ENCODE peak calls at places on chromosomes 3 and 15, in ten cellular contexts. One of them, this sample, is unnamed.

GRCh38 chr3:197238842-197239241 is 59.6 kb downstream of the DLG1 start:
- DNase-seq in mesenchymal stem cell: no peak
- DNase-seq in NCI-H524: no peak
- DNase-seq in GM23248: no peak
- DNase-seq in RPMI7951: no peak
- DNase-seq in AG08396: no peak
- DNase-seq in activated effector memory CD4-positive, alpha-beta T cell treated with Interleukin-2 at 50 U/mL for 16 hours: no peak
- DNase-seq in neuronal stem cell: no peak
- DNase-seq in cerebellum: no peak
- DNase-seq in mesothelial cell of epicardium: no peak
- DNase-seq in this sample: no peak

GRCh38 chr15:81394609-81395008 is 20.6 kb upstream of the TMC3 start:
- DNase-seq in NCI-H524: no peak
- DNase-seq in RPMI7951: no peak
- DNase-seq in GM23248: no peak
- DNase-seq in neuronal stem cell: no peak
- DNase-seq in mesothelial cell of epicardium: no peak
- DNase-seq in cerebellum: no peak
- DNase-seq in mesenchymal stem cell: no peak
- DNase-seq in activated effector memory CD4-positive, alpha-beta T cell treated with Interleukin-2 at 50 U/mL for 16 hours: no peak
- DNase-seq in AG08396: no peak
- DNase-seq in this sample: no peak

GRCh38 chr3:121896823-121897222 is 2.6 kb downstream of the SLC15A2 start:
- DNase-seq in GM23248: no peak
- DNase-seq in mesenchymal stem cell: no peak
- DNase-seq in mesothelial cell of epicardium: no peak
- DNase-seq in neuronal stem cell: no peak
- DNase-seq in cerebellum: no peak
- DNase-seq in NCI-H524: no peak
- DNase-seq in AG08396: no peak
- DNase-seq in activated effector memory CD4-positive, alpha-beta T cell treated with Interleukin-2 at 50 U/mL for 16 hours: no peak
- DNase-seq in RPMI7951: no peak
- DNase-seq in this sample: no peak

GRCh38 chr3:157369712-157370447 is 66.8 kb upstream of the PTX3 start:
- DNase-seq in AG08396: no peak
- DNase-seq in NCI-H524: no peak
- DNase-seq in activated effector memory CD4-positive, alpha-beta T cell treated with Interleukin-2 at 50 U/mL for 16 hours: no peak
- DNase-seq in RPMI7951: no peak
- DNase-seq in GM23248: no peak
- DNase-seq in mesenchymal stem cell: no peak
- DNase-seq in cerebellum: no peak
- DNase-seq in neuronal stem cell: no peak
- DNase-seq in mesothelial cell of epicardium: no peak
- DNase-seq in this sample: peak

GRCh38 chr3:99683876-99684275 is 45.5 kb downstream of the COL8A1 start:
- DNase-seq in cerebellum: no peak
- DNase-seq in mesenchymal stem cell: no peak
- DNase-seq in NCI-H524: no peak
- DNase-seq in neuronal stem cell: no peak
- DNase-seq in AG08396: no peak
- DNase-seq in RPMI7951: no peak
- DNase-seq in GM23248: no peak
- DNase-seq in mesothelial cell of epicardium: no peak
- DNase-seq in activated effector memory CD4-positive, alpha-beta T cell treated with Interleukin-2 at 50 U/mL for 16 hours: no peak
- DNase-seq in this sample: no peak

GRCh38 chr15:99076555-99077308 is 28.1 kb upstream of the SYNM start:
- DNase-seq in AG08396: peak
- DNase-seq in neuronal stem cell: peak
- DNase-seq in mesenchymal stem cell: peak
- DNase-seq in RPMI7951: peak
- DNase-seq in activated effector memory CD4-positive, alpha-beta T cell treated with Interleukin-2 at 50 U/mL for 16 hours: no peak
- DNase-seq in GM23248: peak
- DNase-seq in cerebellum: peak
- DNase-seq in NCI-H524: peak
- DNase-seq in mesothelial cell of epicardium: no peak
- DNase-seq in this sample: peak

GRCh38 chr3:183388213-183388612 is 40.2 kb downstream of the MCF2L2 start:
- DNase-seq in mesothelial cell of epicardium: no peak
- DNase-seq in GM23248: no peak
- DNase-seq in NCI-H524: no peak
- DNase-seq in mesenchymal stem cell: no peak
- DNase-seq in neuronal stem cell: no peak
- DNase-seq in cerebellum: no peak
- DNase-seq in activated effector memory CD4-positive, alpha-beta T cell treated with Interleukin-2 at 50 U/mL for 16 hours: no peak
- DNase-seq in RPMI7951: no peak
- DNase-seq in AG08396: no peak
- DNase-seq in this sample: no peak

GRCh38 chr3:78647735-78648134 is 1120.1 kb downstream of the ROBO1 start:
- DNase-seq in AG08396: peak
- DNase-seq in RPMI7951: no peak
- DNase-seq in GM23248: peak
- DNase-seq in mesothelial cell of epicardium: no peak
- DNase-seq in mesenchymal stem cell: peak
- DNase-seq in neuronal stem cell: no peak
- DNase-seq in cerebellum: no peak
- DNase-seq in NCI-H524: no peak
- DNase-seq in activated effector memory CD4-positive, alpha-beta T cell treated with Interleukin-2 at 50 U/mL for 16 hours: no peak
- DNase-seq in this sample: no peak

GRCh38 chr3:195259146-195259563 is 11.8 kb downstream of the XXYLT1 start:
- DNase-seq in RPMI7951: no peak
- DNase-seq in mesothelial cell of epicardium: no peak
- DNase-seq in cerebellum: no peak
- DNase-seq in activated effector memory CD4-positive, alpha-beta T cell treated with Interleukin-2 at 50 U/mL for 16 hours: peak
- DNase-seq in mesenchymal stem cell: peak
- DNase-seq in GM23248: peak
- DNase-seq in NCI-H524: peak
- DNase-seq in neuronal stem cell: no peak
- DNase-seq in AG08396: peak
- DNase-seq in this sample: peak

GRCh38 chr15:76185716-76186115 is 125.6 kb downstream of the ETFA start:
- DNase-seq in AG08396: peak
- DNase-seq in NCI-H524: peak
- DNase-seq in cerebellum: no peak
- DNase-seq in mesenchymal stem cell: peak
- DNase-seq in mesothelial cell of epicardium: no peak
- DNase-seq in neuronal stem cell: peak
- DNase-seq in RPMI7951: peak
- DNase-seq in GM23248: peak
- DNase-seq in activated effector memory CD4-positive, alpha-beta T cell treated with Interleukin-2 at 50 U/mL for 16 hours: no peak
- DNase-seq in this sample: peak

GRCh38 chr15:28934645-28935044 is 48.9 kb downstream of the APBA2 start:
- DNase-seq in mesenchymal stem cell: no peak
- DNase-seq in neuronal stem cell: no peak
- DNase-seq in AG08396: no peak
- DNase-seq in RPMI7951: no peak
- DNase-seq in NCI-H524: no peak
- DNase-seq in GM23248: no peak
- DNase-seq in cerebellum: peak
- DNase-seq in mesothelial cell of epicardium: no peak
- DNase-seq in activated effector memory CD4-positive, alpha-beta T cell treated with Interleukin-2 at 50 U/mL for 16 hours: no peak
- DNase-seq in this sample: no peak

GRCh38 chr3:182979719-182980191 is 583 bp downstream of the DCUN1D1 start:
- DNase-seq in mesenchymal stem cell: peak
- DNase-seq in cerebellum: peak
- DNase-seq in RPMI7951: peak
- DNase-seq in AG08396: peak
- DNase-seq in mesothelial cell of epicardium: peak
- DNase-seq in activated effector memory CD4-positive, alpha-beta T cell treated with Interleukin-2 at 50 U/mL for 16 hours: no peak
- DNase-seq in GM23248: peak
- DNase-seq in neuronal stem cell: peak
- DNase-seq in NCI-H524: peak
- DNase-seq in this sample: peak

GRCh38 chr3:28916713-28917499 is 364.0 kb upstream of the RBMS3 start:
- DNase-seq in mesenchymal stem cell: peak
- DNase-seq in activated effector memory CD4-positive, alpha-beta T cell treated with Interleukin-2 at 50 U/mL for 16 hours: no peak
- DNase-seq in AG08396: peak
- DNase-seq in RPMI7951: peak
- DNase-seq in NCI-H524: peak
- DNase-seq in neuronal stem cell: peak
- DNase-seq in mesothelial cell of epicardium: no peak
- DNase-seq in cerebellum: peak
- DNase-seq in GM23248: peak
- DNase-seq in this sample: peak

GRCh38 chr3:184691397-184692131 is 20.3 kb downstream of the MAGEF1 start:
- DNase-seq in GM23248: peak
- DNase-seq in activated effector memory CD4-positive, alpha-beta T cell treated with Interleukin-2 at 50 U/mL for 16 hours: no peak
- DNase-seq in mesenchymal stem cell: no peak
- DNase-seq in cerebellum: no peak
- DNase-seq in RPMI7951: no peak
- DNase-seq in neuronal stem cell: no peak
- DNase-seq in NCI-H524: peak
- DNase-seq in AG08396: peak
- DNase-seq in mesothelial cell of epicardium: no peak
- DNase-seq in this sample: no peak

GRCh38 chr15:91515188-91515754 is 338.2 kb upstream of the SLCO3A1 start:
- DNase-seq in cerebellum: no peak
- DNase-seq in AG08396: peak
- DNase-seq in RPMI7951: peak
- DNase-seq in NCI-H524: no peak
- DNase-seq in neuronal stem cell: no peak
- DNase-seq in mesenchymal stem cell: no peak
- DNase-seq in mesothelial cell of epicardium: no peak
- DNase-seq in GM23248: peak
- DNase-seq in activated effector memory CD4-positive, alpha-beta T cell treated with Interleukin-2 at 50 U/mL for 16 hours: no peak
- DNase-seq in this sample: no peak

GRCh38 chr3:167653750-167654149 is at the start of gene WDR49:
- DNase-seq in neuronal stem cell: peak
- DNase-seq in mesothelial cell of epicardium: no peak
- DNase-seq in mesenchymal stem cell: peak
- DNase-seq in GM23248: no peak
- DNase-seq in activated effector memory CD4-positive, alpha-beta T cell treated with Interleukin-2 at 50 U/mL for 16 hours: no peak
- DNase-seq in NCI-H524: no peak
- DNase-seq in cerebellum: no peak
- DNase-seq in RPMI7951: no peak
- DNase-seq in AG08396: no peak
- DNase-seq in this sample: peak

GRCh38 chr15:101016581-101016980 is 97.4 kb downstream of the LRRK1 start:
- DNase-seq in AG08396: no peak
- DNase-seq in cerebellum: no peak
- DNase-seq in neuronal stem cell: no peak
- DNase-seq in NCI-H524: no peak
- DNase-seq in mesothelial cell of epicardium: no peak
- DNase-seq in RPMI7951: no peak
- DNase-seq in activated effector memory CD4-positive, alpha-beta T cell treated with Interleukin-2 at 50 U/mL for 16 hours: no peak
- DNase-seq in mesenchymal stem cell: no peak
- DNase-seq in GM23248: no peak
- DNase-seq in this sample: no peak

GRCh38 chr15:61702224-61703120 is 357.8 kb downstream of the VPS13C start:
- DNase-seq in cerebellum: no peak
- DNase-seq in mesenchymal stem cell: no peak
- DNase-seq in GM23248: no peak
- DNase-seq in mesothelial cell of epicardium: no peak
- DNase-seq in neuronal stem cell: no peak
- DNase-seq in RPMI7951: no peak
- DNase-seq in NCI-H524: no peak
- DNase-seq in AG08396: no peak
- DNase-seq in activated effector memory CD4-positive, alpha-beta T cell treated with Interleukin-2 at 50 U/mL for 16 hours: no peak
- DNase-seq in this sample: no peak

GRCh38 chr3:186225603-186226002 is 116.7 kb upstream of the ETV5 start:
- DNase-seq in mesothelial cell of epicardium: no peak
- DNase-seq in NCI-H524: no peak
- DNase-seq in activated effector memory CD4-positive, alpha-beta T cell treated with Interleukin-2 at 50 U/mL for 16 hours: no peak
- DNase-seq in AG08396: no peak
- DNase-seq in mesenchymal stem cell: no peak
- DNase-seq in GM23248: peak
- DNase-seq in RPMI7951: no peak
- DNase-seq in neuronal stem cell: no peak
- DNase-seq in cerebellum: no peak
- DNase-seq in this sample: no peak

GRCh38 chr3:140238646-140239314 is 303.8 kb downstream of the CLSTN2 start:
- DNase-seq in mesothelial cell of epicardium: no peak
- DNase-seq in activated effector memory CD4-positive, alpha-beta T cell treated with Interleukin-2 at 50 U/mL for 16 hours: no peak
- DNase-seq in GM23248: no peak
- DNase-seq in NCI-H524: peak
- DNase-seq in neuronal stem cell: no peak
- DNase-seq in mesenchymal stem cell: no peak
- DNase-seq in AG08396: no peak
- DNase-seq in cerebellum: no peak
- DNase-seq in RPMI7951: no peak
- DNase-seq in this sample: no peak

GRCh38 chr3:82496890-82497560 is 735.6 kb upstream of the GBE1 start:
- DNase-seq in RPMI7951: no peak
- DNase-seq in mesothelial cell of epicardium: no peak
- DNase-seq in AG08396: no peak
- DNase-seq in cerebellum: no peak
- DNase-seq in neuronal stem cell: no peak
- DNase-seq in NCI-H524: peak
- DNase-seq in activated effector memory CD4-positive, alpha-beta T cell treated with Interleukin-2 at 50 U/mL for 16 hours: no peak
- DNase-seq in GM23248: no peak
- DNase-seq in mesenchymal stem cell: no peak
- DNase-seq in this sample: peak

This sample was measured in cerebellar cortex.